ENCODE peak calls at places on chromosomes 4 and X, in eight cellular contexts. K is pancreas; T is substantia nigra; Q is osteoblast; C is caudate nucleus; R is GM23248; S is A549; Z is effector memory CD4-positive, alpha-beta T cell. D is an unnamed sample.

GRCh38 chr4:69054578-69055200 is 41.6 kb upstream of the UGT2B7 start:
- DNase-seq in K (no peak), T (no peak), Q (no peak), C (no peak), R (peak; percentile 73), S (peak; percentile 63), Z (no peak), D (no peak)

GRCh38 chrX:16606142-16606720 is 43.7 kb upstream of the S100G start:
- DNase-seq in K (no peak), T (no peak), Q (no peak), C (no peak), R (no peak), S (no peak), Z (no peak), D (no peak)

GRCh38 chrX:386768-387575 is at the start of gene PPP2R3B:
- DNase-seq in K (peak; percentile 99), T (no peak), Q (peak; percentile 100), C (no peak), R (peak; percentile 99), S (peak; percentile 99), Z (peak; percentile 99), D (peak; percentile 99)

GRCh38 chr4:13461511-13461910 is 22.6 kb downstream of the RAB28 start:
- DNase-seq in K (no peak), T (no peak), Q (no peak), C (no peak), R (no peak), S (no peak), Z (no peak), D (no peak)

GRCh38 chrX:24426340-24426913 is 38.7 kb upstream of the PDK3 start:
- DNase-seq in K (no peak), T (no peak), Q (no peak), C (no peak), R (peak; percentile 26), S (peak; percentile 2), Z (no peak), D (no peak)

GRCh38 chr4:182916483-182917181 is 554 bp downstream of the DCTD start:
- DNase-seq in K (peak; percentile 64), T (peak; percentile 16), Q (peak; percentile 94), C (no peak), R (peak; percentile 90), S (peak; percentile 47), Z (no peak), D (peak; percentile 78)

GRCh38 chr4:16685536-16685935 is 212.9 kb downstream of the LDB2 start:
- DNase-seq in K (no peak), T (no peak), Q (no peak), C (no peak), R (peak; percentile 81), S (no peak), Z (no peak), D (no peak)

GRCh38 chr4:11469900-11470708 is 41.4 kb upstream of the HS3ST1 start:
- DNase-seq in K (no peak), T (no peak), Q (no peak), C (no peak), R (no peak), S (no peak), Z (no peak), D (no peak)

GRCh38 chr4:121597346-121597934 is 99.3 kb downstream of the ANXA5 start:
- DNase-seq in K (no peak), T (no peak), Q (no peak), C (no peak), R (peak; percentile 38), S (no peak), Z (no peak), D (no peak)
- H3K27ac ChIP-seq in K (no peak overlapping the region), T (no peak overlapping the region), Q (no peak overlapping the region), C (no peak overlapping the region), R (no peak overlapping the region), S (no peak overlapping the region), Z (no peak overlapping the region), D (no peak overlapping the region)

DNA sequence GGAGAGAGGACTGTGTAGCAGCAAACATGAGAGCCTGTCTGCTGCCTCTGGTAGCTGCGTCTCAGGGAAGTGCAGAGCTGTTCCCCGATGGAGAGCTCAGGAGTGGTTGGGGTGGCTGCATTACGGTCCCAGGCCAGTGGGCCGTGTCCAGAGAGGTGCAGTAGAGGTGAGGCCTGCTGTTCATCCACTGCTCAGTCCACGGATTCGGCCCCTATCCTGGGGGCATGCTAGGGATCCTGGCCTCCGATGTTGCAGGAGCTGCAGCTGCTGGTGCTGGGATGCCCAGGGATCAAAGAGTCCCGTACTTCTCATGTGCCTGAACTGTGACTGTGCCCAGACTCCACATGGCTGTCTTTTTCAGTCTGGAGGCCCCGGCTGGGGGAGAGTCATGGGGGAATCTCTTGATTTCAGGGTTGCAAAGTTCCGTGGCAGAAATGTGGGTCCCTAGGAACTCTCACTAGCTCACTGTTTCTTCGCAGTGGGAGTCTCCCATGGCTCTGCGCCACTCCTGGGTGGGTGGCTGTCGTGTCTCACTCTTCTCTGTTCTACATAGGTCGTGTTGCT is 109.4 kb upstream of the CENPE start:
- DNase-seq in K (no peak), T (peak; percentile 5), Q (no peak), C (no peak), R (no peak), S (no peak), Z (no peak), D (no peak)
- H3K27ac ChIP-seq in K (no peak overlapping the region), T (peak overlapping the region; percentile 88), Q (no peak overlapping the region), C (peak overlapping the region; percentile 50), R (no peak overlapping the region), S (no peak overlapping the region), Z (no peak overlapping the region), D (no peak overlapping the region)

DNA sequence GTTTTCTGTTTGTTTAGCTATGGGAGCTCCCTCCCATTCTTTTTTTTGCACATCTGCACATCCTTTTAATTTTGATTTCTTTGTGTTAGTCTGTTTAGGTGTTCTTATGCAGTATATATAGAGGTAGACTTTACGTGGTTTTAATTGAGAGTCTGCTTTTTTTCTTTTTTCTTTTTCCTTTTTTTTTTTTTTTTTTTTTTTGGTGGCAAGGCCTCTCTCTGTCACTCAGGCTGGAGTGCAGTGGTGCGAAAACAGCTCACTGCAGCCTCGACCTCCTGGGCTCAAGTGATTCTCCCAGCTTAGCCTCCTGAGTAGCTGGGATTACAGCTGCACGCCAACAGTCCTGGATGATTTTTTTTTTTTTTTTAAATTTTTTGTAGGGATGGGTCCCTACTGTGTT is 68.2 kb downstream of the FAM193A start:
- DNase-seq in K (no peak), T (no peak), Q (no peak), C (no peak), R (no peak), S (no peak), Z (no peak), D (no peak)
- H3K27ac ChIP-seq in K (no peak overlapping the region), T (no peak overlapping the region), Q (no peak overlapping the region), C (no peak overlapping the region), R (no peak overlapping the region), S (no peak overlapping the region), Z (no peak overlapping the region), D (no peak overlapping the region)

GRCh38 chr4:139763668-139764067 is 98.0 kb downstream of the MGST2 start:
- DNase-seq in K (no peak), T (no peak), Q (no peak), C (no peak), R (no peak), S (no peak), Z (no peak), D (no peak)
- H3K27ac ChIP-seq in K (no peak overlapping the region), T (no peak overlapping the region), Q (no peak overlapping the region), C (no peak overlapping the region), R (no peak overlapping the region), S (no peak overlapping the region), Z (no peak overlapping the region), D (peak overlapping the region; percentile 80)

DNA sequence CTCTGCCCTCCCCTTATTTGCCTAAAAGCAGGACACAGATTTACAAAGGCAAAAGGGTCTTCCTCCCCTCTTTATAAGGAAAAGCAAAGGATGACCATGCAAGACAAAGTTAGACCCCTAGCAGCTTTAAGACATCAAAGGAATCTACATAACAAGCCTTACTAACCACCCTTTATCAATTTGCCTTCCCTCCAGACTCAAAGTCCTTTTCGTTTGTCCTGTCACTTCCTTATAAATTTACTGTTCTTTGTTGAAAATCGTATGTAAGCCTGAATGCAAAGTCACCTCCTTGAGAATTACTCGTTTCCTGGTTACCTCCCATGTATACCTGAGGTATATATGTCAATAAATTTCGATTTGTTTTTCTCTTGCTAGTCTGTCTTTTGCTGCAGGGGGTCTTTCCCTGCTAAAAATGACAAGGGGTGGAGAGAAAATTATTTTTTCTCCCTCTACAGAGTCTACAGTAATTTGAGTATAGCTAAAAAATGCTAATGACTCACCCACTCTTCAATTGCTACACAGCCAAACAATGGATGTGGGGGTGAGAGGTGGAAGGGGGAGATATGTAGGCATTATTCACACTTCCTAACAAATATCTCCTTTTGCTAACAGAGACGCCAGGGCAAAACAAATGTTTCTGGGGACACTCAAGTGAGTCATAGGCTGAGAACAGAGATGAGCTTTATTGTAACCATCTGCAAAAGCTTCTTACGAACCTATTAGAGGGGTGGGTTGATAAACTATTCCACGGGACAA is 13.2 kb downstream of the SCD5 start:
- DNase-seq in K (no peak), T (no peak), Q (peak; percentile 86), C (no peak), R (peak; percentile 96), S (peak; percentile 62), Z (no peak), D (no peak)
- H3K27ac ChIP-seq in K (no peak overlapping the region), T (peak overlapping the region; percentile 54), Q (no peak overlapping the region), C (peak overlapping the region; percentile 79), R (peak overlapping the region; percentile 89), S (peak overlapping the region; percentile 71), Z (no peak overlapping the region), D (no peak overlapping the region)

DNA sequence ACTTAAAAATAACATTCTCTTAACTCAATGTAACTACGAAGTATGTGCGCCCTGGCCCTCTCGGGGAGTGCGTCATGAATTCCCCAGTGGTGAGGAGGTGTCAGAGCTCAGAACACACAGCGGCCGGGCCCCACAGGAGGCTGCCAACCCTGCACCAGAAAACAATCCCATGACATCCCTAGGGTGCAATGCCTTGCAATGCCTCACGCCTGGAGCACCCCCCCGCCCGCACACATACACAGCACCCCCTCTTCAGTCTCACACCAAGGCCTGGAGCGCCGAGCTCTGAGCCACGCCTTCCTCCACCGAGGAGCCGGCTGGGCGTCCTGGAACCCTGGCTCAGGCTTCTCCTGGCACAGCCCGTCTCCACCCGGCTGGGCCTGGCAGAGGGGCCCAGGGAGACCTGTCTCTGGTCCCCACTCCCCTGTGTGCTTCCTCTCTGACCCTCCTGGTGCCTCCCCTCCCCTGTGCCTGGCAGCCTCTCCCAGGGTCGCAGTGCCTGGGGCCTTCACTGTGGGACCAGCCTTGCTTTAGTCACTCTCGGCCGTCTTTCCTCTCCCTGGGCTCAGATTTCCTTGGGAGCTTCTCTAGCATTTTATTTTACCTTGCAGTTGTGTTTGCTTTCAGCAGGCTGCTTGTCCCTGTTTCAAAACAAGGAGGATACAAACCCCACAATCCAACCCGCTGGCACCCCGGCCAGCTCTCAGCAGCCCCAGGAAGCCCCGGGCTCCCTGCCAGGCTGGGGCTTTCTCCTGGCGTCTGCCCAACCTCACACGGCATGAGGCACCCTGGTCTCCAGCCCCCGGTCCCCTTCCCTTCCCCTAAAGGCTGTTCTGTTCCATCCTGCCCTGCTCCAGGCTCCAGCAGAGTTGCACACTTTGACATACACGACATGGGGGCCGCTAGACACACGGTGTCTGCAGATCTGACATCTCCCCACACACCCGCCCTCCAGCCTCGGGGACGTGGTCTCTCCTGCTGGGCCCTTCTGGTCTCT is 108.0 kb upstream of the ADRA2C start:
- DNase-seq in K (no peak), T (no peak), Q (peak; percentile 100), C (no peak), R (peak; percentile 58), S (no peak), Z (no peak), D (no peak)
- H3K27ac ChIP-seq in K (no peak overlapping the region), T (no peak overlapping the region), Q (peak overlapping the region; percentile 86), C (no peak overlapping the region), R (peak overlapping the region; percentile 33), S (no peak overlapping the region), Z (no peak overlapping the region), D (no peak overlapping the region)

GRCh38 chr4:24743931-24744330 is 51.4 kb upstream of the SOD3 start:
- DNase-seq in K (no peak), T (no peak), Q (no peak), C (no peak), R (no peak), S (no peak), Z (no peak), D (no peak)
- H3K27ac ChIP-seq in K (no peak overlapping the region), T (no peak overlapping the region), Q (no peak overlapping the region), C (no peak overlapping the region), R (no peak overlapping the region), S (no peak overlapping the region), Z (no peak overlapping the region), D (no peak overlapping the region)